ENCODE peak calls at places on chromosomes 4 and X, in ten cellular contexts. T is upper lobe of right lung, F is A549, S is suprapubic skin, K is ovary, C is breast epithelium, A is body of pancreas, R is hepatocyte, G is endodermal cell, Q is neural progenitor cell. B is an unnamed sample.
A peak's percentile ranks its signal among the peaks of the same experiment; 100 is the strongest.

GRCh38 chr4:24770111-24770584 is 25.2 kb upstream of the SOD3 start:
- DNase-seq in T (no peak), G (peak; percentile 55), Q (peak; percentile 24), S (no peak), K (no peak), C (no peak), R (no peak), A (no peak), F (peak; percentile 1), B (no peak)

GRCh38 chr4:25096553-25097443 is 63.5 kb downstream of the SEPSECS start:
- DNase-seq in Q (no peak), K (no peak), C (no peak), G (peak; percentile 48), F (no peak), S (peak; percentile 79), R (no peak), A (no peak), T (no peak), B (peak; percentile 49)

GRCh38 chr4:48938831-48939230 is 32.3 kb upstream of the OCIAD2 start:
- DNase-seq in S (no peak), R (no peak), K (no peak), C (no peak), F (no peak), Q (no peak), A (no peak), T (no peak), G (no peak), B (no peak)

GRCh38 chr4:107870236-107870635 is 45.5 kb downstream of the SGMS2 start:
- DNase-seq in Q (no peak), T (no peak), C (no peak), F (no peak), S (no peak), K (no peak), G (no peak), R (no peak), A (no peak), B (no peak)

GRCh38 chr4:40800064-40800463 is 50.3 kb downstream of the NSUN7 start:
- DNase-seq in G (no peak), C (no peak), T (no peak), K (no peak), F (no peak), Q (no peak), R (no peak), S (no peak), A (no peak), B (no peak)

GRCh38 chrX:121308276-121308805 is 260.9 kb downstream of the GLUD2 start:
- DNase-seq in T (no peak), F (peak; percentile 31), G (peak; percentile 60), R (peak; percentile 47), S (no peak), Q (peak; percentile 56), K (no peak), C (no peak), A (peak; percentile 13), B (no peak)

GRCh38 chr4:123606946-123607542 is 210.4 kb downstream of the SPRY1 start:
- DNase-seq in C (no peak), Q (no peak), K (no peak), S (no peak), A (no peak), G (no peak), R (no peak), F (no peak), T (no peak), B (no peak)

GRCh38 chr4:10160280-10160856 is 43.8 kb upstream of the WDR1 start:
- DNase-seq in G (peak; percentile 58), S (no peak), K (no peak), Q (peak; percentile 51), C (no peak), T (no peak), A (no peak), F (peak; percentile 13), R (peak; percentile 42), B (no peak)

GRCh38 chr4:188934320-188934975 is 795.2 kb downstream of the TRIML1 start:
- DNase-seq in T (no peak), Q (no peak), G (no peak), K (no peak), R (no peak), F (peak; percentile 11), A (no peak), S (no peak), C (no peak), B (no peak)

GRCh38 chr4:115154826-115155225 is 41.4 kb upstream of the NDST4 start:
- DNase-seq in A (no peak), G (no peak), F (no peak), S (no peak), Q (peak; percentile 41), R (no peak), C (no peak), K (no peak), T (no peak), B (no peak)

GRCh38 chrX:41445171-41445570 is 2.0 kb upstream of the NYX start:
- DNase-seq in C (no peak), G (peak; percentile 46), T (no peak), S (no peak), F (no peak), K (no peak), A (no peak), Q (no peak), R (no peak), B (no peak)

GRCh38 chr4:147102596-147102995 is 156.9 kb upstream of the TTC29 start:
- DNase-seq in C (no peak), G (no peak), F (no peak), Q (no peak), A (no peak), T (no peak), R (no peak), S (no peak), K (no peak), B (no peak)

GRCh38 chr4:126850286-126850685 is 782.5 kb upstream of the INTU start:
- DNase-seq in A (no peak), F (peak; percentile 85), G (peak; percentile 48), K (no peak), R (peak; percentile 12), C (no peak), S (no peak), Q (no peak), T (no peak), B (no peak)

DNA sequence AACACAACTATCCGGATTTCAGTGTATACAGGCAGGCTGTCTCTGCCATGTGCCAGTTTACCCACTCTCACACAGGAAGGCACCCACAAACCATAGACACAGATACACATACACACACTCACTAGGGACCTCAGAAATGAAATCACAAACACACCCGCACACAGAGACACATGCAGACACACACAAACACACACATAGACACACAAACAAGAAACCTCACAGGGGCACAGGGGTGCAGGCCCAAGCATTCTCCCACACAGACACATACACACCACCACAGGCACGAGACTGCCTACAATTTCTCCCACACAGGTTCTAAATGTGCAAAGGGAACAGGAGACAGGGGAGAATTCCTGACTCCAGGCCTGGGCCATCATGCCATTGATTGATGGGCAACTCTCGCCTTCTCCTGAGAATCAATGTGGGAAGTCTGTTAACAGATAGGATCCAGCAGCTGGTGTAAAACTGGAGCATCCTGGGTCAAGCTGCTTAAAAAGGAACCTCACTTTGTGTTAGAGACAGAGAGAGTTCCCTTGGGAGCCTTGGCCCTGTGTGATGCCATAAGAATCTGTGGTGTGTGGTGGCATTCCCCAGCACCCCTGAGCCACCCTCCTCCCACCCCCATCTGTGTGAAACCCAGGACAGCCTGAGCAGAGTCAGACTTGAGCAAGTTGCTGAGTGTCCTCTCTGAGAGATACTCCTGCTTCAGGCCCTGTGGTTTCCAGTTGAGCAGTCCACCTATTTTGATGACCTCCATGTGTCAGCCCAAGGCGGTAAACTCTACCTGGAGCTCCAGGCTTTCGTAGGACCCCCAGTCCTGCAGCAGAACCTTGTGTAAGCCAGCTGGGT is 33.9 kb downstream of the NBDY start:
- DNase-seq in K (no peak), A (no peak), C (no peak), R (no peak), Q (no peak), G (peak; percentile 36), F (no peak), S (no peak), T (no peak), B (peak; percentile 71)
- H3K27ac ChIP-seq in K (peak overlapping the region; percentile 95), A (no peak overlapping the region), C (peak overlapping the region; percentile 85), R (no peak overlapping the region), Q (no peak overlapping the region), G (no peak overlapping the region), F (no peak overlapping the region), S (no peak overlapping the region), T (no peak overlapping the region), B (no peak overlapping the region)

GRCh38 chr4:76426272-76426671 is 5.3 kb upstream of the CCDC158 start:
- DNase-seq in C (no peak), Q (no peak), G (no peak), R (no peak), A (peak; percentile 26), S (no peak), F (peak; percentile 7), K (no peak), T (no peak), B (no peak)
- TF ChIP-seq CTCF in C (no peak), Q (no peak), G (peak; percentile 58), R (peak; percentile 34), A (peak; percentile 40), S (no peak), F (peak; percentile 18), K (no peak), T (no peak), B (no peak)

GRCh38 chr4:154491731-154492249 is at the start of gene DCHS2:
- DNase-seq in F (no peak), T (no peak), C (no peak), A (no peak), Q (peak; percentile 74), K (peak; percentile 44), S (no peak), G (peak; percentile 86), R (peak; percentile 82), B (no peak)

GRCh38 chr4:154489558-154490260 is 1.9 kb downstream of the DCHS2 start:
- DNase-seq in C (no peak), K (no peak), Q (no peak), S (no peak), T (no peak), R (no peak), G (peak; percentile 50), A (no peak), F (no peak), B (no peak)

GRCh38 chr4:154490589-154491340 is 834 bp downstream of the DCHS2 start:
- DNase-seq in R (peak; percentile 49), T (no peak), S (no peak), C (no peak), F (no peak), K (peak; percentile 43), Q (peak; percentile 57), A (no peak), G (no peak), B (no peak)

GRCh38 chr4:154491341-154491679 is 289 bp downstream of the DCHS2 start:
- DNase-seq in R (no peak), T (no peak), F (peak; percentile 12), G (peak; percentile 80), A (no peak), Q (peak; percentile 73), S (no peak), C (no peak), K (peak; percentile 38), B (no peak)

GRCh38 chr4:154490261-154490588 is 1.4 kb downstream of the DCHS2 start:
- DNase-seq in K (no peak), R (peak; percentile 8), S (no peak), G (peak; percentile 83), T (no peak), Q (peak; percentile 46), F (no peak), C (no peak), A (no peak), B (no peak)
- H3K4me3 ChIP-seq in K (peak overlapping the region; percentile 49), R (no peak overlapping the region), S (peak overlapping the region; percentile 48), G (no peak overlapping the region), T (no peak overlapping the region), Q (peak overlapping the region; percentile 55), F (no peak overlapping the region), C (peak overlapping the region; percentile 52), A (no peak overlapping the region), B (peak overlapping the region; percentile 69)

GRCh38 chr4:1994935-1995334 is 13.8 kb downstream of the NELFA start:
- DNase-seq in Q (no peak), F (no peak), C (no peak), S (no peak), T (no peak), R (no peak), A (no peak), K (no peak), G (no peak), B (peak; percentile 12)
- H3K27ac ChIP-seq in Q (no peak overlapping the region), F (no peak overlapping the region), C (no peak overlapping the region), S (no peak overlapping the region), T (no peak overlapping the region), R (no peak overlapping the region), A (no peak overlapping the region), K (no peak overlapping the region), G (no peak overlapping the region), B (no peak overlapping the region)